ENCODE peak calls at places on chromosomes 2 and 18, in eight cellular contexts. O is HepG2; V is right cardiac atrium; S is CD8-positive, alpha-beta memory T cell; A is left ventricle myocardium inferior; T is Panc1; C is gastrocnemius medialis; Z is tibial artery. F is an unnamed sample.

GRCh38 chr2:85743304-85743978 is 10.3 kb upstream of the ATOH8 start:
- DNase-seq in O (no peak), V (peak; percentile 70), S (no peak), A (no peak), T (no peak), C (no peak), Z (no peak), F (no peak)

GRCh38 chr2:64234150-64234549 is 89.9 kb upstream of the PELI1 start:
- DNase-seq in O (no peak), V (no peak), S (no peak), A (no peak), T (no peak), C (no peak), Z (no peak), F (peak; percentile 20)

GRCh38 chr18:57984490-57985109 is 59.4 kb upstream of the NEDD4L start:
- DNase-seq in O (no peak), V (no peak), S (no peak), A (no peak), T (no peak), C (no peak), Z (no peak), F (no peak)

GRCh38 chr2:231667497-231667896 is 40.8 kb upstream of the PTMA start:
- DNase-seq in O (no peak), V (no peak), S (no peak), A (no peak), T (no peak), C (no peak), Z (no peak), F (no peak)

GRCh38 chr2:205848601-205849000 is 166.3 kb downstream of the NRP2 start:
- DNase-seq in O (no peak), V (no peak), S (no peak), A (no peak), T (no peak), C (no peak), Z (no peak), F (no peak)

GRCh38 chr18:8696749-8697211 is 8.6 kb upstream of the MTCL1 start:
- DNase-seq in O (peak; percentile 24), V (peak; percentile 86), S (peak; percentile 76), A (peak; percentile 79), T (no peak), C (peak; percentile 43), Z (peak; percentile 75), F (peak; percentile 60)

GRCh38 chr18:28041366-28041765 is 135.6 kb downstream of the CDH2 start:
- DNase-seq in O (no peak), V (no peak), S (no peak), A (no peak), T (no peak), C (no peak), Z (no peak), F (no peak)

GRCh38 chr2:239601201-239601851 is 200.5 kb upstream of the HDAC4 start:
- DNase-seq in O (no peak), V (peak; percentile 21), S (no peak), A (no peak), T (no peak), C (no peak), Z (no peak), F (no peak)

GRCh38 chr2:132521321-132521720 is 104.7 kb downstream of the GPR39 start:
- DNase-seq in O (no peak), V (no peak), S (no peak), A (no peak), T (no peak), C (no peak), Z (no peak), F (no peak)

GRCh38 chr2:133362061-133362476 is 206.2 kb downstream of the NCKAP5 start:
- DNase-seq in O (no peak), V (no peak), S (no peak), A (no peak), T (no peak), C (no peak), Z (no peak), F (no peak)

GRCh38 chr18:36411745-36412168 is 114.2 kb downstream of the FHOD3 start:
- DNase-seq in O (peak; percentile 21), V (no peak), S (no peak), A (no peak), T (no peak), C (no peak), Z (no peak), F (no peak)

GRCh38 chr18:45722899-45723298 is 1.1 kb upstream of the SLC14A1 start:
- DNase-seq in O (peak; percentile 21), V (peak; percentile 91), S (peak; percentile 69), A (peak; percentile 68), T (peak; percentile 41), C (peak; percentile 22), Z (peak; percentile 62), F (peak; percentile 81)

GRCh38 chr2:50433635-50434034 is 598.3 kb downstream of the NRXN1 start:
- DNase-seq in O (no peak), V (no peak), S (no peak), A (no peak), T (no peak), C (no peak), Z (no peak), F (no peak)

GRCh38 chr2:196453613-196454047 is 185.9 kb upstream of the CCDC150 start:
- DNase-seq in O (peak; percentile 52), V (no peak), S (peak; percentile 47), A (no peak), T (peak; percentile 15), C (no peak), Z (no peak), F (peak; percentile 8)

GRCh38 chr2:157388827-157389226 is 55.1 kb downstream of the CYTIP start:
- DNase-seq in O (no peak), V (no peak), S (no peak), A (no peak), T (no peak), C (no peak), Z (no peak), F (no peak)
- H3K27ac ChIP-seq in O (no peak overlapping the region), V (no peak overlapping the region), S (no peak overlapping the region), A (no peak overlapping the region), T (no peak overlapping the region), C (no peak overlapping the region), Z (no peak overlapping the region), F (no peak overlapping the region)

DNA sequence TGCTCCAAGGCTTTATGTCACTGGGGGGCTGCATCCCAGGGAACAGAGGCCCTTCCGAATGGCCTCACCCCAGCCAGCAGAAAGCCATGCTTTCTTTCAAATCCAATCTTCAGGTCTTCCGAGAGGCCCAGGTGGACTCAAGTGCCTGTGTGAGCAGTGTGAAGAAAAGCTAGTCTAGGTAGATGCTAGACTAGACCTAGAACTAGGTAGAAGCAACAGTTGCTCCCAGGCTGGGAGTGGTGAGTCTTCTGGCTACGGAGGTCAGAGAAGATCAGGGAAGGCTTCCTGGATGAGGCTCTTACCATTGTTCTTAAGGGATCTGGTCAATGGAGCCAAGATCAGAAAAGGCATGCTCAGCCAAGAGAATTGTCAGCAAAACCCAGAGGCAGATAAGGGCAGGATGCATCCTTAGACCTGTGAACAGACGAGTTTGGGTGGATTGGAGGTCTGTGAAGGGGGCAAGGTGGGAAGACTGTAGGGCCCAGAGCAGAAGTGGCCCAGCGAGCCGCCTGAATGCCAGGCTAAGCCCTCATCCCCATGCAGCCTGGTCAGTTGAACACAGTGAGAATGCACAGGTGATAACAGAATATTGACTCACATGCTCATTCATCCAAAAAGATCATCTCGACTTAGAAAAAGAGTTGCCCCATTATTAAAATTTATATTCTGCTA is 110.8 kb downstream of the SMAD7 start:
- DNase-seq in O (no peak), V (peak; percentile 41), S (peak; percentile 21), A (no peak), T (no peak), C (no peak), Z (no peak), F (no peak)
- H3K27ac ChIP-seq in O (no peak overlapping the region), V (peak overlapping the region; percentile 46), S (no peak overlapping the region), A (peak overlapping the region; percentile 90), T (peak overlapping the region; percentile 81), C (no peak overlapping the region), Z (peak overlapping the region; percentile 89), F (no peak overlapping the region)

GRCh38 chr2:5364361-5364760 is 327.8 kb upstream of the SOX11 start:
- DNase-seq in O (no peak), V (no peak), S (no peak), A (no peak), T (no peak), C (no peak), Z (no peak), F (no peak)
- H3K27ac ChIP-seq in O (no peak overlapping the region), V (no peak overlapping the region), S (no peak overlapping the region), A (no peak overlapping the region), T (no peak overlapping the region), C (no peak overlapping the region), Z (no peak overlapping the region), F (no peak overlapping the region)

DNA sequence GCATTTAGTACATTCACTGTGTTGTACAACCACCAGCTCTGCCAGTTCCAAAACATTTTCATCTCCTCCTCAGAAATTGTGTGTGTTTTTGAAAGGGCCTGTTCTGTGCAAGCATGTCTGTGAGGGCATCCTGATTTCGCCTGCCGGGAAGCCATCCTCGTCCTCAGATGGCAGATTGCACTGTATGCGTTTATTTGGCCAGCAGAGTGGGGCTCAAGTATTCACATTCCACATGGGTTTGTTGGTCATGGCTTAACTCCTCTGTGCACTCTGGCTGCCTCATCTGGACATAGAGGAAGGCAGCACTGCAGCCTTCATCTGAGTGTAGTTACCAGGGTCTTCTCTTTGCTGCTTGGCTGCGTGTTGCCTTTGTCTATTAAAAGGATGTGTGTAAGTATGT is 85.0 kb downstream of the TMEM247 start:
- DNase-seq in O (no peak), V (no peak), S (no peak), A (no peak), T (no peak), C (no peak), Z (no peak), F (no peak)
- H3K27ac ChIP-seq in O (no peak overlapping the region), V (peak overlapping the region; percentile 84), S (no peak overlapping the region), A (peak overlapping the region; percentile 85), T (no peak overlapping the region), C (peak overlapping the region; percentile 87), Z (no peak overlapping the region), F (no peak overlapping the region)

GRCh38 chr2:16641509-16641908 is 24.1 kb downstream of the CYRIA start:
- DNase-seq in O (no peak), V (no peak), S (no peak), A (no peak), T (no peak), C (no peak), Z (no peak), F (no peak)

GRCh38 chr2:16638941-16639340 is 26.7 kb downstream of the CYRIA start:
- DNase-seq in O (no peak), V (no peak), S (no peak), A (no peak), T (no peak), C (no peak), Z (no peak), F (no peak)

GRCh38 chr2:16639431-16639830 is 26.2 kb downstream of the CYRIA start:
- DNase-seq in O (no peak), V (no peak), S (no peak), A (no peak), T (no peak), C (no peak), Z (no peak), F (no peak)

GRCh38 chr2:16640024-16640423 is 25.6 kb downstream of the CYRIA start:
- DNase-seq in O (no peak), V (no peak), S (no peak), A (no peak), T (no peak), C (no peak), Z (no peak), F (no peak)

GRCh38 chr2:16640867-16641266 is 24.8 kb downstream of the CYRIA start:
- DNase-seq in O (no peak), V (peak; percentile 76), S (no peak), A (peak; percentile 54), T (no peak), C (no peak), Z (no peak), F (no peak)
- H3K27ac ChIP-seq in O (no peak overlapping the region), V (no peak overlapping the region), S (no peak overlapping the region), A (peak overlapping the region; percentile 68), T (no peak overlapping the region), C (peak overlapping the region; percentile 60), Z (no peak overlapping the region), F (no peak overlapping the region)